ENCODE peak calls at places on chromosomes 11 and 22, in four cellular contexts. K is mesendoderm, D is neuronal stem cell, L is H9. C is an unnamed sample.

GRCh38 chr11:68377389-68377795 is 65.0 kb downstream of the LRP5 start:
- DNase-seq in K (no peak), D (no peak), L (no peak), C (no peak)

GRCh38 chr22:43320943-43321900 is 21.9 kb downstream of the SCUBE1 start:
- DNase-seq in K (no peak), D (no peak), L (no peak), C (no peak)

GRCh38 chr11:33579101-33579500 is 121.5 kb downstream of the C11orf91 start:
- DNase-seq in K (no peak), D (no peak), L (no peak), C (no peak)

GRCh38 chr11:118129475-118130196 is 23.0 kb downstream of the SCN4B start:
- DNase-seq in K (no peak), D (no peak), L (no peak), C (no peak)

GRCh38 chr11:133951484-133952198 is 5.1 kb downstream of the IGSF9B start:
- DNase-seq in K (peak; percentile 72), D (no peak), L (peak; percentile 81), C (no peak)

GRCh38 chr11:35927730-35928129 is 16.1 kb upstream of the LDLRAD3 start:
- DNase-seq in K (no peak), D (no peak), L (no peak), C (no peak)

GRCh38 chr11:5891216-5891800 is 1.7 kb upstream of the OR52E5 start:
- DNase-seq in K (peak; percentile 25), D (no peak), L (no peak), C (no peak)

GRCh38 chr11:57224537-57224936 is 12.5 kb downstream of the APLNR start:
- DNase-seq in K (no peak), D (no peak), L (no peak), C (no peak)

GRCh38 chr11:61598886-61599868 is 18.3 kb upstream of the SYT7 start:
- DNase-seq in K (peak; percentile 86), D (no peak), L (peak; percentile 74), C (no peak)

GRCh38 chr22:27603823-27604190 is 197.7 kb downstream of the MN1 start:
- DNase-seq in K (no peak), D (no peak), L (no peak), C (no peak)

GRCh38 chr22:37633693-37634504 is 5.6 kb upstream of the SH3BP1 start:
- DNase-seq in K (peak; percentile 72), D (peak; percentile 61), L (peak; percentile 86), C (peak; percentile 41)

GRCh38 chr11:69817265-69818236 is 1.7 kb downstream of the FGF3 start:
- DNase-seq in K (peak; percentile 41), D (no peak), L (no peak), C (no peak)

GRCh38 chr11:88231894-88232482 is 56.7 kb upstream of the RAB38 start:
- DNase-seq in K (peak; percentile 44), D (peak; percentile 8), L (no peak), C (no peak)

GRCh38 chr22:22408731-22409696 is 99.5 kb downstream of the ZNF280B start:
- DNase-seq in K (peak; percentile 57), D (peak; percentile 21), L (peak; percentile 57), C (peak; percentile 69)
- H2BK120ac ChIP-seq in K (no peak overlapping the region), D (no peak overlapping the region), L (no peak overlapping the region), C (no peak overlapping the region)

GRCh38 chr11:12803086-12803826 is 129.0 kb downstream of the TEAD1 start:
- DNase-seq in K (peak; percentile 70), D (peak; percentile 41), L (no peak), C (no peak)
- H2BK120ac ChIP-seq in K (peak overlapping the region; percentile 69), D (no peak overlapping the region), L (no peak overlapping the region), C (no peak overlapping the region)

GRCh38 chr11:108609681-108610080 is 16.1 kb upstream of the EXPH5 start:
- DNase-seq in K (no peak), D (no peak), L (no peak), C (no peak)

GRCh38 chr11:108616549-108616948 is 23.0 kb upstream of the EXPH5 start:
- DNase-seq in K (peak; percentile 88), D (no peak), L (no peak), C (no peak)

GRCh38 chr11:108618529-108618928 is 25.0 kb upstream of the EXPH5 start:
- DNase-seq in K (no peak), D (no peak), L (no peak), C (no peak)

GRCh38 chr11:108617055-108617454 is 23.5 kb upstream of the EXPH5 start:
- DNase-seq in K (peak; percentile 32), D (no peak), L (no peak), C (no peak)

GRCh38 chr11:108614086-108614485 is 20.5 kb upstream of the EXPH5 start:
- DNase-seq in K (no peak), D (no peak), L (no peak), C (no peak)
- H2BK120ac ChIP-seq in K (no peak overlapping the region), D (no peak overlapping the region), L (no peak overlapping the region), C (no peak overlapping the region)

GRCh38 chr22:32574397-32574796 is 99.8 kb downstream of the FBXO7 start:
- DNase-seq in K (peak; percentile 18), D (no peak), L (no peak), C (no peak)
- H2BK120ac ChIP-seq in K (no peak overlapping the region), D (no peak overlapping the region), L (no peak overlapping the region), C (no peak overlapping the region)

GRCh38 chr11:28736256-28736655 is 628.1 kb downstream of the METTL15 start:
- DNase-seq in K (no peak), D (no peak), L (no peak), C (no peak)

GRCh38 chr11:28739489-28740280 is 631.5 kb downstream of the METTL15 start:
- DNase-seq in K (no peak), D (no peak), L (no peak), C (no peak)

GRCh38 chr11:28730889-28731288 is 622.7 kb downstream of the METTL15 start:
- DNase-seq in K (no peak), D (no peak), L (no peak), C (no peak)

GRCh38 chr11:28738549-28738948 is 630.4 kb downstream of the METTL15 start:
- DNase-seq in K (no peak), D (no peak), L (no peak), C (no peak)

DNA sequence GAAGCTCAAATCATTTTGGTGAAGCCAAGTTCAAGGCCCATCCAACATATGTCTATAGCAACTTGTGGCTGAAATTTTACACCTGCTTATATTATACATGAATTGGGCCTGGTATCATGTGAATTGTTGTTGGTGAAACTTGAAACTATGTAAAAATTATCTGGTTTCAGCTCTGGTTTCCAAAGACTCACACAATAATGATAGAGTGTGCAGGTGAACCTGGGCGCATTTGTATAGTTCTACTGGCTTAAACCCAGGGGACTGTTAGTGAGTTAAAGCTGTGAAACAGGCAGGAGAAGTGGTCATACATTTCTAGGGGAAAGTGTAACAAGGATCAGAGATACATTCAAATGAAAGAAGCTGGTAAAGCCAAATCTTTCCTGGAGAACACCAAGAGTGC is 627.3 kb downstream of the METTL15 start:
- DNase-seq in K (no peak), D (no peak), L (no peak), C (no peak)
- H2BK120ac ChIP-seq in K (no peak overlapping the region), D (no peak overlapping the region), L (no peak overlapping the region), C (no peak overlapping the region)

DNA sequence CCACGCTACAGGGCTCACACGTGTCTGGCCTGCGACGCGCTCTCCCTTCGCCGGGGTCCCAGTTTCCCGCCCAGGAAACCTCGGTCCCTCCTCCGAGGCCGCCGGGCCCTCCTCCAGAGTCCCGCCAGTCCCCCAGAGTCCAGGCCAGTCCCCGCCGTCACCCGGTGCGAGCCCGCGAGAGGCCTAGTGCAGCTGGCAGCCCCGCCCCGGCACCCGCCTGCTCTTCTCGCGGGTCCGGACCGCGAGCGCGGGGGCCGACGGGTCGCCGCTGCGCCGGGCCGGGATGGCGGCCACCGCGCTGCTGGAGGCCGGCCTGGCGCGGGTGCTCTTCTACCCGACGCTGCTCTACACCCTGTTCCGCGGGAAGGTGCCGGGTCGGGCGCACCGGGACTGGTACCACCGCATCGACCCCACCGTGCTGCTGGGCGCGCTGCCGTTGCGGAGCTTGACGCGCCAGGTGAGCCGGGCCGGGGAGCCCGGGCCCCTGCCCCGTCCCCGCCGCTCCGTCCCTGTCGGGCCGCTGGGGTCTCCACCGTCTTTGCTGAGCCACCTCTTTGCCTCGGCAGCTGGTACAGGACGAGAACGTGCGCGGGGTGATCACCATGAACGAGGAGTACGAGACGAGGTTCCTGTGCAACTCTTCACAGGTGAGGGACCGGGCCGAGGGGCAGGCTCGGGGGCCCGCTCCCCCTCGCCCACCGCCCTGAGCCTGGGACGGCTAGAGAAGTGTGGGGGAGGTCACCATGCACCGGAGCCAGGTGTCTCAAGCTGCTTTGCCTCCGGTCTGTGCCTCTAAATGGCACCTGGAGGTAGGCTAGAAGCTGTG is at the start of gene PTPMT1:
- DNase-seq in K (peak; percentile 86), D (no peak), L (peak; percentile 74), C (no peak)
- H2BK120ac ChIP-seq in K (no peak within 1 kb of the TSS), D (peak within 1 kb of the TSS; percentile 97), L (no peak within 1 kb of the TSS), C (peak within 1 kb of the TSS; percentile 59)

DNA sequence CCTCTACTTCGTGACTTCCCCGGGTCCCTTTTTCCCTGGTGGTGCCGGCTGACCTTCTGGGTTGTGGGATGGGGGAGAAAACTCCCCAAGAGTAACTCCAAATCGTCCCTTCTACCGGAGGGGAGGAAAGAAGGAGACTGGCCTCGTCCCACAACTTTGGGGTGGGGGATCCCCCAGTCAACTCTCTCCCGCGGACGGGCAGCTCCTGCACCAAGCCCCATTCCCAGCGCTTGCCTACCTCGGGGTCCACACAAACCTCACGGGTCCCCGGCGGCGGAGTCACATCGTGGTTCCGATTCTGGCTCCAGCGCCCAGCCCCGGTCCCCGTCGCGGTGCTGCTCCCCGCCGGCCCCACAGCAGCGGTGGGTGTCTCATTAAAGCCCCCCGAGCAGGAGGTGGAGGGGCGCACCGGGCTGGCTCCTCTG is 317 bp downstream of the BDNF start:
- DNase-seq in K (no peak), D (no peak), L (no peak), C (peak; percentile 65)
- H2BK120ac ChIP-seq in K (no peak overlapping the region), D (peak overlapping the region; percentile 53), L (no peak overlapping the region), C (no peak overlapping the region)

GRCh38 chr11:115290479-115291390 is 213.5 kb downstream of the CADM1 start:
- DNase-seq in K (no peak), D (no peak), L (no peak), C (no peak)
- H2BK120ac ChIP-seq in K (no peak overlapping the region), D (no peak overlapping the region), L (no peak overlapping the region), C (no peak overlapping the region)

C was measured in H1.